ENCODE peak calls at places on chromosomes 4 and X, in four cellular contexts. W is body of pancreas, T is HCT116, L is tibial nerve. D is an unnamed sample.

GRCh38 chr4:186948361-186949291 is 225.0 kb upstream of the FAT1 start:
- DNase-seq in W (peak; percentile 66), T (no peak), L (no peak), D (no peak)

GRCh38 chrX:19865567-19866363 is 21.6 kb downstream of the SH3KBP1 start:
- DNase-seq in W (no peak), T (no peak), L (no peak), D (no peak)

GRCh38 chr4:185656467-185656890 is 121.2 kb upstream of the PDLIM3 start:
- DNase-seq in W (peak; percentile 69), T (no peak), L (no peak), D (no peak)

GRCh38 chrX:103797691-103798090 is 21.1 kb downstream of the PLP1 start:
- DNase-seq in W (no peak), T (no peak), L (no peak), D (no peak)

GRCh38 chr4:147101678-147102077 is 156.0 kb upstream of the TTC29 start:
- DNase-seq in W (no peak), T (no peak), L (no peak), D (no peak)

GRCh38 chr4:125313497-125313896 is 1.3 kb upstream of the FAT4 start:
- DNase-seq in W (peak; percentile 46), T (peak; percentile 85), L (no peak), D (no peak)

GRCh38 chrX:22634081-22634480 is 361.4 kb downstream of the CBLL2 start:
- DNase-seq in W (no peak), T (no peak), L (no peak), D (no peak)

GRCh38 chr4:106583567-106583966 is 215.0 kb upstream of the GIMD1 start:
- DNase-seq in W (no peak), T (peak; percentile 22), L (no peak), D (no peak)

GRCh38 chr4:105399535-105400161 is 74.2 kb downstream of the PPA2 start:
- DNase-seq in W (no peak), T (peak; percentile 26), L (no peak), D (no peak)

GRCh38 chr4:84085986-84086385 is 413.1 kb downstream of the NKX6-1 start:
- DNase-seq in W (no peak), T (no peak), L (no peak), D (no peak)

GRCh38 chrX:21998037-21998436 is 34.1 kb upstream of the PHEX start:
- DNase-seq in W (no peak), T (no peak), L (no peak), D (no peak)

DNA sequence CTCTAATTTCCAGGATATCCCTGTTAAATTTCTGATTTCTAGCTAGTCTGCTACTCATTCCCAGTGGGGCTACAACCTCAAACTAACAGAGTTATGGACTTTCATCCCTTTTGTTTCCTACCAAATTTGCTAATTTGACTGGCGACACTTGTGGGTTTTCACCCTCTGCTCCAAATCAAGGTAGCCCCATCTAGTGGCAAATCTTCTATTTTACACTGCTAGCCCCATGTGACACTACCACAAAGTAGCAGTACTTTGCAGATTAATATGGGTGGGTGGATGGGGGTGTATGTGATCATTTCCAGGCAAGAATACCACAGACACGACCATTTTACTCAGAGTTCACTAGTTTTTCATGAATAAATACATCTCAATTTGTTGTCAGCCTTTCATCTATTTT is 150.3 kb downstream of the MSL3 start:
- DNase-seq in W (no peak), T (no peak), L (no peak), D (no peak)
- TF ChIP-seq CTCF in W (no peak), T (peak; percentile 43), L (no peak), D (no peak)

GRCh38 chr4:35459045-35459444 is 785.3 kb downstream of the ARAP2 start:
- DNase-seq in W (no peak), T (no peak), L (no peak), D (no peak)

GRCh38 chr4:35463251-35463952 is 780.9 kb downstream of the ARAP2 start:
- DNase-seq in W (no peak), T (no peak), L (no peak), D (no peak)

GRCh38 chr4:35465096-35465495 is 779.2 kb downstream of the ARAP2 start:
- DNase-seq in W (no peak), T (no peak), L (no peak), D (no peak)

DNA sequence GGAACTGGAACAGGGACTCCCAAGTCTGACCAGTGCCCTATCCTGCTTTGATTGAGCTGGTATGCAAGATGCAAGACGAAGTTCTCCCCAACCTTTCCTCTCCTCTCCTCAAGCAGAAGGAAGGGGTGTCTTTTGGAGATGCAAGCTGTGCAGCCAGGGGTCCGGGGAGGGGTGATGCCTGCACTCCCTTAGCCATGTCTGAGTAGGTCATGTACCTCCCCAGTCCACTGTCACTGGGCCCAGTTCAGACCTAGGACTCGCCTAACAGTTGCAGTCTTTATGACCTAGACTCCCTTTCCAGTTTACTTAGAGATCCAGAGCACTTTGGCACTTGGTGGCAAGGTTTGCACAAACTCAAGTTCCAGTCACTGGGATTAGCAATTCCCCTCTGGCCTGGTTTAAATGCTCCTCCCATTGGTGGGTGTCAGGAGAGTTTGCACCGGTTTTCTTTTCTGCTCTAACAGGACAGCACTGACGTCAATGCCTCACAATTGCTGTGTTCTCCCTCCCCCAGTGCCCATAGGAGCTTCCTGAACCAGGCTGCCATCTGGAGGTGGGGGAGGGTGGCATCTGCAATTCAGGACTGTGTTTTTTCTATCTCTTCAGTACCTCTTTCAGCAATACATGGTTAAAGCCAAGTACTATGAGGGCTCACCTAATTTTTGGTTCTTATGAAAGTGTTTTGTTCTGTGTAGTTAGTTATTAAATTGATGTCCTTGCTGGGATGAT is 782.2 kb downstream of the ARAP2 start:
- DNase-seq in W (no peak), T (no peak), L (no peak), D (no peak)
- TF ChIP-seq CTCF in W (no peak), T (no peak), L (no peak), D (no peak)

DNA sequence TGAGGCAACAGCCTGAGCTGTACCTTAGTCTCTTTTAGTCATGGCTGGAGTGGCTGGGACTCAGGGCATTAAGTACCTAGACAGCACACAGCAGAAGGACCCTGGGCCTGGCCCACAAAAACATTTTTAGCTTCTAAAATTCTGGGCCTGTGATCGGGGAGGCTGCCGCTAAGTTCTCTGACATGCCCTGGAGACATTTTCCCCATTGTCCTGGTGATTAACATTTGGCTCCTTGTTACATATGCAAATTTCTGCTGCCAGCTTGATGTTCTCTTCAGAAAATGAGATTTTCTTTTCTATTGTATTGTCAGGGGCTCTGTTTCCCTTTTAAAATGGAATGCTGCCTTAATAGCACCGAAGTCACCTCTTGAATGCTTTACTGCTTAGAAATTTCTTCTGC is 952.4 kb downstream of the TRAM1L1 start:
- DNase-seq in W (no peak), T (no peak), L (no peak), D (no peak)
- TF ChIP-seq CTCF in W (no peak), T (no peak), L (no peak), D (no peak)

GRCh38 chrX:120453985-120454384 is 15.1 kb downstream of the LAMP2 start:
- DNase-seq in W (no peak), T (no peak), L (no peak), D (no peak)

GRCh38 chrX:120452131-120452530 is 17.0 kb downstream of the LAMP2 start:
- DNase-seq in W (no peak), T (no peak), L (no peak), D (no peak)

GRCh38 chrX:120446503-120446902 is 22.6 kb downstream of the LAMP2 start:
- DNase-seq in W (no peak), T (no peak), L (no peak), D (no peak)

GRCh38 chrX:120450163-120450562 is 18.9 kb downstream of the LAMP2 start:
- DNase-seq in W (no peak), T (no peak), L (no peak), D (no peak)
- TF ChIP-seq CTCF in W (no peak), T (peak; percentile 32), L (no peak), D (no peak)

D was measured in activated B cell treated with CpG ODN at 0.5 μM for 24 hours.